ENCODE peak calls at places on chromosome 7, in eight cellular contexts. V is fibroblast of the aortic adventitia, R is right lobe of liver, Z is NCI-H460, J is HEK293T, A is fibroblast of pulmonary artery, X is sciatic nerve, H is RWPE1. U is an unnamed sample.
A peak's percentile ranks its signal among the peaks of the same experiment; 100 is the strongest.

GRCh38 chr7:97025130-97025499 is 484 bp upstream of the DLX5 start:
- DNase-seq in V (no peak), R (no peak), Z (no peak), J (no peak), A (no peak), X (no peak), H (no peak), U (no peak)

GRCh38 chr7:137791947-137792346 is 54.8 kb downstream of the DGKI start:
- DNase-seq in V (no peak), R (no peak), Z (no peak), J (no peak), A (no peak), X (no peak), H (no peak), U (no peak)

GRCh38 chr7:139035588-139036353 is at the start of gene ZC3HAV1L:
- DNase-seq in V (peak; percentile 56), R (peak; percentile 66), Z (peak; percentile 52), J (peak; percentile 75), A (peak; percentile 69), X (peak; percentile 84), H (peak; percentile 49), U (no peak)

GRCh38 chr7:30062587-30062986 is 34.4 kb downstream of the PLEKHA8 start:
- DNase-seq in V (peak; percentile 71), R (no peak), Z (peak; percentile 20), J (peak; percentile 39), A (peak; percentile 69), X (no peak), H (peak; percentile 62), U (peak; percentile 50)

GRCh38 chr7:157278791-157279678 is 57.8 kb upstream of the DNAJB6 start:
- DNase-seq in V (peak; percentile 2), R (peak; percentile 60), Z (no peak), J (no peak), A (no peak), X (no peak), H (no peak), U (no peak)

GRCh38 chr7:50069613-50070012 is 23.4 kb downstream of the ZPBP start:
- DNase-seq in V (peak; percentile 28), R (no peak), Z (no peak), J (no peak), A (peak; percentile 3), X (peak; percentile 60), H (peak; percentile 26), U (peak; percentile 2)

GRCh38 chr7:138434458-138435093 is 25.5 kb upstream of the TRIM24 start:
- DNase-seq in V (no peak), R (no peak), Z (no peak), J (no peak), A (no peak), X (no peak), H (no peak), U (no peak)

GRCh38 chr7:109343662-109344061 is 774.0 kb downstream of the DNAJB9 start:
- DNase-seq in V (no peak), R (no peak), Z (no peak), J (no peak), A (peak; percentile 15), X (no peak), H (no peak), U (peak; percentile 27)

GRCh38 chr7:104967088-104967487 is 46.9 kb upstream of the KMT2E start:
- DNase-seq in V (peak; percentile 55), R (no peak), Z (no peak), J (no peak), A (no peak), X (no peak), H (no peak), U (no peak)

GRCh38 chr7:128170461-128170860 is 70.6 kb upstream of the LEP start:
- DNase-seq in V (no peak), R (no peak), Z (no peak), J (no peak), A (no peak), X (no peak), H (no peak), U (no peak)

GRCh38 chr7:102860351-102860811 is 52.4 kb upstream of the LRRC17 start:
- DNase-seq in V (peak; percentile 95), R (no peak), Z (no peak), J (no peak), A (peak; percentile 93), X (no peak), H (no peak), U (peak; percentile 62)

GRCh38 chr7:31029674-31030073 is 22.4 kb upstream of the ADCYAP1R1 start:
- DNase-seq in V (no peak), R (no peak), Z (no peak), J (no peak), A (no peak), X (no peak), H (no peak), U (no peak)

GRCh38 chr7:49980414-49980813 is 112.6 kb downstream of the ZPBP start:
- DNase-seq in V (no peak), R (no peak), Z (no peak), J (no peak), A (no peak), X (no peak), H (no peak), U (no peak)

GRCh38 chr7:29177963-29178612 is 16.5 kb upstream of the CHN2 start:
- DNase-seq in V (no peak), R (peak; percentile 69), Z (no peak), J (no peak), A (peak; percentile 67), X (peak; percentile 65), H (no peak), U (no peak)

GRCh38 chr7:23712368-23713284 is 2.6 kb downstream of the STK31 start:
- DNase-seq in V (peak; percentile 87), R (no peak), Z (peak; percentile 64), J (peak; percentile 44), A (peak; percentile 82), X (no peak), H (peak; percentile 67), U (peak; percentile 74)

GRCh38 chr7:132930881-132931280 is 151.0 kb downstream of the CHCHD3 start:
- DNase-seq in V (no peak), R (no peak), Z (peak; percentile 14), J (peak; percentile 13), A (peak; percentile 10), X (no peak), H (no peak), U (peak; percentile 19)

GRCh38 chr7:154832557-154833138 is 170.3 kb downstream of the PAXIP1 start:
- DNase-seq in V (no peak), R (no peak), Z (peak; percentile 38), J (peak; percentile 64), A (no peak), X (no peak), H (no peak), U (no peak)

GRCh38 chr7:150341263-150342118 is at the start of gene RARRES2:
- DNase-seq in V (peak; percentile 16), R (peak; percentile 92), Z (no peak), J (no peak), A (peak; percentile 74), X (peak; percentile 82), H (no peak), U (no peak)

GRCh38 chr7:33854951-33855350 is 50.4 kb upstream of the BMPER start:
- DNase-seq in V (peak; percentile 61), R (no peak), Z (no peak), J (no peak), A (peak; percentile 49), X (no peak), H (no peak), U (peak; percentile 91)

GRCh38 chr7:107964510-107964909 is 38.5 kb downstream of the LAMB1 start:
- DNase-seq in V (no peak), R (no peak), Z (no peak), J (no peak), A (no peak), X (no peak), H (no peak), U (no peak)

GRCh38 chr7:69778138-69778537 is 179.9 kb downstream of the AUTS2 start:
- DNase-seq in V (no peak), R (no peak), Z (no peak), J (no peak), A (no peak), X (no peak), H (no peak), U (no peak)

GRCh38 chr7:105782391-105783063 is 93.9 kb downstream of the ATXN7L1 start:
- DNase-seq in V (peak; percentile 71), R (no peak), Z (no peak), J (no peak), A (peak; percentile 78), X (no peak), H (no peak), U (peak; percentile 49)

GRCh38 chr7:122965306-122965705 is 30.2 kb downstream of the TAS2R16 start:
- DNase-seq in V (no peak), R (no peak), Z (no peak), J (peak; percentile 25), A (no peak), X (no peak), H (no peak), U (peak; percentile 3)

GRCh38 chr7:151058766-151059361 is 525 bp upstream of the SLC4A2 start:
- DNase-seq in V (peak; percentile 32), R (no peak), Z (no peak), J (no peak), A (no peak), X (no peak), H (peak; percentile 4), U (peak; percentile 63)

GRCh38 chr7:41921453-41921912 is 218.6 kb upstream of the INHBA start:
- DNase-seq in V (peak; percentile 83), R (no peak), Z (no peak), J (no peak), A (peak; percentile 44), X (no peak), H (no peak), U (peak; percentile 55)

GRCh38 chr7:132183822-132184380 is 392.4 kb downstream of the PLXNA4 start:
- DNase-seq in V (no peak), R (no peak), Z (no peak), J (no peak), A (no peak), X (no peak), H (no peak), U (no peak)

GRCh38 chr7:24979863-24980694 is at the start of gene OSBPL3:
- DNase-seq in V (peak; percentile 96), R (peak; percentile 96), Z (peak; percentile 92), J (peak; percentile 94), A (peak; percentile 96), X (peak; percentile 96), H (peak; percentile 98), U (peak; percentile 88)

GRCh38 chr7:26245150-26245549 is 43.6 kb downstream of the CBX3 start:
- DNase-seq in V (no peak), R (no peak), Z (no peak), J (no peak), A (no peak), X (no peak), H (no peak), U (no peak)

GRCh38 chr7:121329460-121330052 is 756 bp downstream of the WNT16 start:
- DNase-seq in V (no peak), R (no peak), Z (no peak), J (peak; percentile 21), A (no peak), X (no peak), H (no peak), U (no peak)

GRCh38 chr7:80089341-80089740 is 45.3 kb upstream of the GNAI1 start:
- DNase-seq in V (no peak), R (no peak), Z (no peak), J (no peak), A (peak; percentile 33), X (no peak), H (no peak), U (no peak)

GRCh38 chr7:80908360-80908797 is 10.5 kb downstream of the SEMA3C start:
- DNase-seq in V (no peak), R (no peak), Z (no peak), J (no peak), A (no peak), X (no peak), H (no peak), U (no peak)

GRCh38 chr7:139598642-139599041 is 75.2 kb downstream of the CLEC2L start:
- DNase-seq in V (peak; percentile 3), R (no peak), Z (no peak), J (no peak), A (peak; percentile 36), X (no peak), H (no peak), U (peak; percentile 76)

GRCh38 chr7:142956951-142957623 is 5.1 kb downstream of the KEL start:
- DNase-seq in V (peak; percentile 49), R (no peak), Z (no peak), J (no peak), A (peak; percentile 30), X (no peak), H (peak; percentile 57), U (peak; percentile 29)

GRCh38 chr7:125547505-125547904 is 617.9 kb upstream of the POT1 start:
- DNase-seq in V (no peak), R (no peak), Z (no peak), J (no peak), A (no peak), X (no peak), H (no peak), U (no peak)

U was measured in renal cortical epithelial cell.